ENCODE peak calls at places on chromosomes 7 and 10, in five cellular contexts. Z, W, G, M and C are unnamed samples. For H3K4me1, the result is how much of the 10 kb centered on the place peaks cover.

GRCh38 chr10:19168584-19168983 is 120.0 kb downstream of the MALRD1 start:
- DNase-seq in Z (no peak), G (no peak), M (peak), W (no peak), C (no peak)

GRCh38 chr10:104253106-104253505 is 1.6 kb upstream of the GSTO1 start:
- DNase-seq in M (no peak), W (no peak), G (no peak), Z (no peak), C (no peak)

GRCh38 chr7:27911920-27912319 is 172.0 kb downstream of the TAX1BP1 start:
- DNase-seq in G (no peak), W (no peak), Z (no peak), M (no peak), C (no peak)

GRCh38 chr7:108808556-108808955 is 238.9 kb downstream of the DNAJB9 start:
- DNase-seq in Z (no peak), W (no peak), G (no peak), M (no peak), C (no peak)

GRCh38 chr7:40845959-40846358 is 711.2 kb downstream of the SUGCT start:
- DNase-seq in M (no peak), G (no peak), W (no peak), Z (no peak), C (no peak)

GRCh38 chr10:33252324-33252723 is 82.1 kb downstream of the NRP1 start:
- DNase-seq in Z (no peak), G (no peak), W (no peak), M (no peak), C (no peak)

GRCh38 chr7:160958-161725 is 31.2 kb upstream of the FAM20C start:
- DNase-seq in Z (no peak), W (no peak), M (no peak), G (no peak), C (no peak)

GRCh38 chr10:104253576-104254410 is 899 bp upstream of the GSTO1 start:
- DNase-seq in Z (no peak), M (no peak), G (no peak), W (no peak), C (no peak)

DNA sequence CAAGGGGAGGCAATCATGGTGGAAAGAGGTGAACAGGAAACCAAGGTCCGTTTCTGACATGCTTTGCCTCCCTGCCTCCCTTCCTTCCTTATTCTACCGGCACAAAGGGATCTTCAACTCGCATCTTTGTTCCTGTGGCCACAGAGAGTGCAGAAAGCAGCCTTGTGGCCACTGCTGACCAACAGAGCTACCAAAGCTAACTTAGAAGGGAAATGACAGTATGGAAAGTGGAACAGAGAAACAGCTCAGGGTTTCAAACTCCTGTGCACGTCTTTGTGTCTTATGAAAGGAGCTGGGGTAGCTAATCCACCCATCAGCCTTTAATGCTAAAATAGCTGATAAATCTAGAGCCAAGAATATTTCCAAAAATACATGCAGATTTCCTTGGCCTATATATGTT is 588.0 kb downstream of the SORCS1 start:
- DNase-seq in G (no peak), Z (no peak), W (no peak), M (no peak), C (no peak)
- H3K4me1 ChIP-seq in G (under half), Z (under half), W (under half), M (under half), C (under half)

DNA sequence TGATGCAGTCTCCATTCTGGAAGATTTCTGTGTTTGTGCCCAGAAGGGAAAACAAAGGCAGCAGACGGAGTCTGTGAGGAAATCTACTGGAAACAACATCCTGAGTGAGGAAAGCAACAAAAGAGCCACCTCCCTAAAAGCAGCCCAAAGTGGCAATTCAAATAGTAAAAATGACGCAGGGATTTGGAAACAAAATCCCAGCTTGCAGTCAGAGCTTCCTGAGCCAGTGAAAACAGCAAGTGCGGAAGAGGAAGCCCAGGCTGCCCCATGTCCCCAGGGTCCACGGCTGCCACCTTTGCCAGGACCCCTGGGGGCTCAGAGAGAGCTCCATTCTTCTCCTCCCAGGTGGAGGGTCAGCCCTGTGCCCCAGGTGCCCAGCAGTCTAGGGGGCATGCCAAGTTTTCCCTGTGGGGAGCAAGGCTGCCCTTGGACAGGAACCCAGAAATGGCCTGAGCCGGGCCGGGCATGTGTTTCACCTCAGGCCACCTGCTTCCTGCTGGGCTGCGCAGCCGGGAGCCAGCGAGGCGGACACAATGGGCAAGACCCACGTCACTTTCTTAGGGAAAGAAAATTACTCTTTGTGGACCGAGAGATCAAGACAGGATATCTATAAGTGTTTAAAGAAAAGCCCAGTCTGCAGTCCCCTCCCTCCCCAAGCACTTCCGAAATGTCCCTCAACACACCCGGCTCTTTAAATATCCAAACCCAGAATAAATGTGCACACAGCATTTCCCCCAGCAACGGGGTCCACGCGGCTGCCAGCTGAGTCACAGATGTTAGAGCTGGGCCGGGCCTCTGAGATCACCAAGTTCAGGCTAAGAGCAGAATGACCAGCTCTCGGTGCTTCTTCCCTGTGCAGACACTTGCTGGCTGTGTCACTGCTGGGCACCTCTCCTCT is 231.1 kb downstream of the ARHGAP12 start:
- DNase-seq in W (no peak), M (no peak), G (peak), Z (no peak), C (peak)
- H3K4me1 ChIP-seq in W (under half), M (under half), G (under half), Z (under half), C (half or more)

GRCh38 chr7:43808410-43808809 is 49.9 kb downstream of the BLVRA start:
- DNase-seq in Z (no peak), W (no peak), G (peak), M (no peak), C (no peak)

GRCh38 chr7:43799605-43800004 is 41.1 kb downstream of the BLVRA start:
- DNase-seq in G (no peak), Z (peak), M (no peak), W (no peak), C (no peak)

DNA sequence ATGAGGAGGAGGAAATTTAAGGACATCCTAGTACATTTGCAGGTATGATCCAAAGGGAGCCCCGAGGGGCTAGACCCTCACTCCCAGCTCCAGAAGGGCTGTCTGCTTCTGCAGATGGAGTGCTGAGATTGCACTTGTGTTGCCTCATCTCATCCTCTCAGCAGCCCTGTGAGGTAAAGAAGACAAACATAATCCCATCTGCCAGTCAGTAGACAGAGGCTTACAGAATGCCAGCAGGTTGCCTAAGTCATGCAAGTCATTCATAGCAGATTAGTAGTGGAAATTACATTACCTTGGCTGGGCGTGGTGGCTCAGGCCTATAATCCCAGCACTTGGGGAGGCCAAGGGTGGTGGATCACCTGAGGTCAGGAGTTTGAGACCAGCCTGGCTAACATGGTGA is 45.4 kb downstream of the BLVRA start:
- DNase-seq in M (no peak), G (no peak), Z (no peak), W (no peak), C (no peak)
- H3K4me1 ChIP-seq in M (under half), G (under half), Z (under half), W (under half), C (under half)

DNA sequence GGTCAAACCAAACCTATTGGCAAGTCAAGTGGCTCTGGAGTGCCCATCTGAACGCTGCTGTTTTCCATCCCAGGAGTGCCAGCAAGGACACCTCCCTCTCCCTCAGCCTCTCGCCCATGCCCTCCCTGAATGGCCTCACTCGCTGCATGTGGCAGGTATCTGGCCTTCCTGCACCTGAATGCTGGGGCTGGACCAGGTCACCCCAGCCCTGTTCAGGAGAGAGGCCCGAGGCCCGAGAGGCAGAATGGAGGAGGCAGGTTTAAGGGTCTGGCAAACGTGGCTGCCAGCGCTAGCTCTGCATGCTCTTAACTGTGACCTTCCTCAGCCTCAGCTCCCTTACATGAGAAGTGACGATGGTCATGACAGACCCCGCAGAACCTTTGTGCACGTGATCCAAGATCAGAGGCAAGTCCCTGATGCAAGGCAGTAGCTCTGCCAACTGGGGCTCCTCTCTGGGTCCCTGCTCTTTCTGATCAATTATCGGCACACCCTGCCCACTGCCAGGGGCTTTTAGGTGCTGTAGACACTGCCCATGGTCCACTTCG is 295.7 kb upstream of the ZMIZ1 start:
- DNase-seq in Z (no peak), W (no peak), G (no peak), M (no peak), C (no peak)
- H3K4me1 ChIP-seq in Z (under half), W (under half), G (under half), M (under half), C (under half)

DNA sequence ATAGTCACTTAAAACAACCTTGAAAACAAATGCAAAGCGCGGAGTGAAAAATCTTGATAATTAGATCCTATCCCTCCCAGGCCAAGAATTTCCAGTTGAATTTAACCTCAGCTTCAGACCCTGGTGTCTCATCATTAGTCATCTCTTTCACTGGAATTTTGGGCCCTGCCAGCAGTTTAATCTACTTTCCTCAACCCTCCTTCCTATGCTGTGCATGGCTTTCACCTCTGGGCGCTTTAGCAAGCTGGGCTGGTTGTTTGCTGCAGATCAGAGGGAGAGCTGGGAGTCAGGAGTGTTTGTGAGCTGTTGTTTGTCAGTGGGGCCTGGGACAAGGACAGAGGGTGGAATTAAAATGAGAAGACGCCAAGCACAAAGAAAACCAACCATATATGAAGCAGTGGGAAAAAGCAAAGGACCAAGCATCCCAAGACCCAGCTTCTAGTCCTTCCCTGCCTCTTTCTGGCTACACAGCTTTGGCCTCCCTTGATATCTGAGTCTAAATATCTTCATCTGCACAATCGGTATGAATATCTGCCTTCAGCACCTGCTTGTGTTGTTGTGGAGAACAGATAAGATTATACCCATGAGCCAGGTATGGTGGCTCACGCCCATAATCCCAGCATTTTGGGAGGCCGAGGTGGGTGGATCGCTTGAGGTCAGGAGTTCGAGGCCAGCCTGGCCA is 13.5 kb downstream of the MYOF start:
- DNase-seq in W (peak), G (no peak), M (no peak), Z (peak), C (no peak)
- H3K4me1 ChIP-seq in W (half or more), G (half or more), M (under half), Z (half or more), C (half or more)

GRCh38 chr10:79404690-79405131 is 40.7 kb downstream of the ZCCHC24 start:
- DNase-seq in M (no peak), G (no peak), W (no peak), Z (no peak), C (no peak)
- H3K4me1 ChIP-seq in M (under half), G (half or more), W (under half), Z (under half), C (under half)